ENCODE peak calls at places on chromosomes 11 and 22, in four cellular contexts. D is brain microvascular endothelial cell; V is NCI-H1105; P is stimulated activated CD4-positive, alpha-beta T cell treated with anti-CD3 and anti-CD28 coated beads, Interleukin-1b, Interleukin-23, amount 100 ng/mL, for 4 hours. T is an unnamed sample.
A peak's percentile ranks its signal among the peaks of the same experiment; 100 is the strongest.

GRCh38 chr11:113184498-113184897 is 129.9 kb upstream of the TTC12 start:
- DNase-seq in D (peak; percentile 84), V (no peak), P (no peak), T (no peak)

GRCh38 chr11:69012092-69013008 is 696 bp downstream of the MRGPRF start:
- DNase-seq in D (no peak), V (no peak), P (no peak), T (no peak)

GRCh38 chr11:132115454-132115853 is 745.0 kb downstream of the NTM start:
- DNase-seq in D (peak; percentile 79), V (no peak), P (no peak), T (no peak)

GRCh38 chr11:65223031-65223430 is 38.7 kb upstream of the POLA2 start:
- DNase-seq in D (no peak), V (no peak), P (no peak), T (no peak)

GRCh38 chr22:43441751-43442150 is 29.9 kb downstream of the MPPED1 start:
- DNase-seq in D (no peak), V (no peak), P (no peak), T (no peak)

GRCh38 chr22:50694766-50695420 is 22.3 kb downstream of the SHANK3 start:
- DNase-seq in D (no peak), V (no peak), P (no peak), T (no peak)

GRCh38 chr11:32088117-32088941 is 2.5 kb upstream of the RCN1 start:
- DNase-seq in D (peak; percentile 95), V (peak; percentile 35), P (no peak), T (no peak)

GRCh38 chr22:24486501-24486921 is 8.6 kb upstream of the UPB1 start:
- DNase-seq in D (peak; percentile 82), V (no peak), P (no peak), T (no peak)

GRCh38 chr11:134414772-134415765 is 3.0 kb upstream of the B3GAT1 start:
- DNase-seq in D (no peak), V (peak; percentile 12), P (no peak), T (no peak)

GRCh38 chr11:41848349-41848748 is 388.9 kb upstream of the LRRC4C start:
- DNase-seq in D (no peak), V (no peak), P (no peak), T (no peak)

GRCh38 chr11:77142091-77142975 is 14.3 kb downstream of the MYO7A start:
- DNase-seq in D (no peak), V (no peak), P (no peak), T (no peak)

GRCh38 chr11:44709281-44709562 is 17.5 kb upstream of the TSPAN18 start:
- DNase-seq in D (no peak), V (no peak), P (no peak), T (no peak)

GRCh38 chr11:87223816-87224215 is 186.1 kb downstream of the TMEM135 start:
- DNase-seq in D (no peak), V (no peak), P (no peak), T (no peak)

GRCh38 chr11:2681408-2682145 is 18.2 kb downstream of the KCNQ1OT1 start:
- DNase-seq in D (no peak), V (no peak), P (no peak), T (no peak)

GRCh38 chr11:120139316-120140069 is 1.6 kb upstream of the TRIM29 start:
- DNase-seq in D (no peak), V (no peak), P (no peak), T (no peak)

GRCh38 chr22:50184004-50184461 is 1.7 kb upstream of the TRABD start:
- DNase-seq in D (no peak), V (no peak), P (no peak), T (no peak)

GRCh38 chr22:39504071-39504470 is 2.0 kb downstream of the MIEF1 start:
- DNase-seq in D (no peak), V (no peak), P (no peak), T (no peak)

GRCh38 chr11:76419896-76420295 is 24.9 kb upstream of the EMSY start:
- DNase-seq in D (no peak), V (no peak), P (no peak), T (no peak)

GRCh38 chr11:65438257-65439151 is 15.9 kb downstream of the NEAT1 start:
- DNase-seq in D (no peak), V (no peak), P (no peak), T (no peak)

GRCh38 chr11:58913685-58914084 is 25.6 kb upstream of the GLYATL1 start:
- DNase-seq in D (no peak), V (no peak), P (no peak), T (no peak)

GRCh38 chr11:88439356-88439755 is 101.8 kb upstream of the CTSC start:
- DNase-seq in D (no peak), V (no peak), P (no peak), T (no peak)

GRCh38 chr11:31779268-31779879 is 31.7 kb downstream of the PAX6 start:
- DNase-seq in D (peak; percentile 57), V (no peak), P (no peak), T (no peak)

GRCh38 chr11:119694334-119694733 is 34.7 kb downstream of the NECTIN1 start:
- DNase-seq in D (no peak), V (no peak), P (no peak), T (no peak)

GRCh38 chr11:96863520-96863919 is 473.7 kb downstream of the JRKL start:
- DNase-seq in D (no peak), V (peak; percentile 18), P (no peak), T (no peak)

GRCh38 chr22:43200555-43200954 is 13.6 kb upstream of the TTLL12 start:
- DNase-seq in D (no peak), V (no peak), P (no peak), T (no peak)

GRCh38 chr22:49858827-49859226 is 5.2 kb downstream of the ZBED4 start:
- DNase-seq in D (no peak), V (no peak), P (no peak), T (no peak)

GRCh38 chr11:76215946-76216345 is 9.6 kb upstream of the WNT11 start:
- DNase-seq in D (peak; percentile 57), V (no peak), P (no peak), T (no peak)

GRCh38 chr11:78282821-78283220 is 94.1 kb downstream of the USP35 start:
- DNase-seq in D (no peak), V (no peak), P (no peak), T (no peak)

GRCh38 chr22:44917372-44918165 is 92.2 kb downstream of the PHF21B start:
- DNase-seq in D (no peak), V (no peak), P (no peak), T (no peak)

GRCh38 chr11:122731500-122731913 is 76.0 kb downstream of the UBASH3B start:
- DNase-seq in D (peak; percentile 98), V (no peak), P (no peak), T (no peak)

GRCh38 chr11:35927730-35928129 is 16.1 kb upstream of the LDLRAD3 start:
- DNase-seq in D (peak; percentile 5), V (no peak), P (no peak), T (no peak)

GRCh38 chr11:76615950-76616349 is 54.6 kb downstream of the LRRC32 start:
- DNase-seq in D (peak; percentile 53), V (no peak), P (no peak), T (no peak)

GRCh38 chr11:2885017-2885675 is 429 bp downstream of the CDKN1C start:
- DNase-seq in D (no peak), V (peak; percentile 26), P (no peak), T (no peak)

GRCh38 chr22:32818446-32819115 is 17.1 kb downstream of the TIMP3 start:
- DNase-seq in D (no peak), V (no peak), P (no peak), T (no peak)

GRCh38 chr11:69642549-69642912 is 1.6 kb downstream of the CCND1 start:
- DNase-seq in D (no peak), V (no peak), P (peak; percentile 58), T (no peak)

GRCh38 chr22:22745225-22746060 is 101.0 kb downstream of the GGTLC2 start:
- DNase-seq in D (peak; percentile 12), V (no peak), P (peak; percentile 26), T (no peak)

GRCh38 chr22:27668828-27669797 is 132.4 kb downstream of the MN1 start:
- DNase-seq in D (peak; percentile 78), V (no peak), P (no peak), T (no peak)

GRCh38 chr11:94768602-94769511 is 701 bp downstream of the AMOTL1 start:
- DNase-seq in D (no peak), V (peak; percentile 30), P (no peak), T (no peak)